ENCODE peak calls at places on chromosome 12, in nine cellular contexts. One of them, this sample, is unnamed.

GRCh38 chr12:55965941-55966407 is at the start of gene PMEL:
- DNase-seq in GM13977: no peak
- DNase-seq in Right ventricle myocardium inferior: no peak
- DNase-seq in transverse colon: no peak
- DNase-seq in ecto neural progenitor cell: peak; percentile 67
- DNase-seq in pulmonary artery endothelial cell: no peak
- DNase-seq in foreskin fibroblast: peak; percentile 44
- DNase-seq in activated CD8-positive, alpha-beta memory T cell treated with anti-CD3 and anti-CD28 coated beads, Interleukin-2, amount 50 U/mL, for 48 hours: no peak
- DNase-seq in cardiac muscle cell: peak; percentile 11
- DNase-seq in this sample: no peak

GRCh38 chr12:127108360-127109215 is 1158.4 kb upstream of the TMEM132C start:
- DNase-seq in pulmonary artery endothelial cell: no peak
- DNase-seq in transverse colon: peak; percentile 44
- DNase-seq in cardiac muscle cell: peak; percentile 38
- DNase-seq in activated CD8-positive, alpha-beta memory T cell treated with anti-CD3 and anti-CD28 coated beads, Interleukin-2, amount 50 U/mL, for 48 hours: peak; percentile 64
- DNase-seq in foreskin fibroblast: peak; percentile 88
- DNase-seq in GM13977: peak; percentile 17
- DNase-seq in ecto neural progenitor cell: peak; percentile 73
- DNase-seq in Right ventricle myocardium inferior: peak; percentile 58
- DNase-seq in this sample: no peak

GRCh38 chr12:121796855-121797751 is 3.6 kb upstream of the RHOF start:
- DNase-seq in pulmonary artery endothelial cell: no peak
- DNase-seq in activated CD8-positive, alpha-beta memory T cell treated with anti-CD3 and anti-CD28 coated beads, Interleukin-2, amount 50 U/mL, for 48 hours: no peak
- DNase-seq in GM13977: no peak
- DNase-seq in transverse colon: peak; percentile 96
- DNase-seq in ecto neural progenitor cell: peak; percentile 96
- DNase-seq in cardiac muscle cell: peak; percentile 89
- DNase-seq in foreskin fibroblast: peak; percentile 97
- DNase-seq in Right ventricle myocardium inferior: peak; percentile 98
- DNase-seq in this sample: no peak

GRCh38 chr12:28191690-28192089 is 1.4 kb downstream of the CCDC91 start:
- DNase-seq in pulmonary artery endothelial cell: no peak
- DNase-seq in cardiac muscle cell: peak; percentile 40
- DNase-seq in transverse colon: peak; percentile 8
- DNase-seq in ecto neural progenitor cell: no peak
- DNase-seq in foreskin fibroblast: no peak
- DNase-seq in Right ventricle myocardium inferior: no peak
- DNase-seq in activated CD8-positive, alpha-beta memory T cell treated with anti-CD3 and anti-CD28 coated beads, Interleukin-2, amount 50 U/mL, for 48 hours: peak; percentile 53
- DNase-seq in GM13977: no peak
- DNase-seq in this sample: no peak

GRCh38 chr12:107494331-107494730 is 191.3 kb upstream of the PWP1 start:
- DNase-seq in activated CD8-positive, alpha-beta memory T cell treated with anti-CD3 and anti-CD28 coated beads, Interleukin-2, amount 50 U/mL, for 48 hours: no peak
- DNase-seq in ecto neural progenitor cell: no peak
- DNase-seq in GM13977: no peak
- DNase-seq in foreskin fibroblast: no peak
- DNase-seq in cardiac muscle cell: no peak
- DNase-seq in pulmonary artery endothelial cell: no peak
- DNase-seq in Right ventricle myocardium inferior: no peak
- DNase-seq in transverse colon: no peak
- DNase-seq in this sample: no peak

GRCh38 chr12:67750528-67751183 is 102.1 kb downstream of the DYRK2 start:
- DNase-seq in Right ventricle myocardium inferior: no peak
- DNase-seq in foreskin fibroblast: no peak
- DNase-seq in GM13977: no peak
- DNase-seq in ecto neural progenitor cell: no peak
- DNase-seq in cardiac muscle cell: no peak
- DNase-seq in transverse colon: no peak
- DNase-seq in pulmonary artery endothelial cell: no peak
- DNase-seq in activated CD8-positive, alpha-beta memory T cell treated with anti-CD3 and anti-CD28 coated beads, Interleukin-2, amount 50 U/mL, for 48 hours: no peak
- DNase-seq in this sample: no peak

GRCh38 chr12:3752096-3752709 is 706 bp downstream of the CRACR2A start:
- DNase-seq in ecto neural progenitor cell: peak; percentile 48
- DNase-seq in foreskin fibroblast: peak; percentile 20
- DNase-seq in transverse colon: peak; percentile 63
- DNase-seq in activated CD8-positive, alpha-beta memory T cell treated with anti-CD3 and anti-CD28 coated beads, Interleukin-2, amount 50 U/mL, for 48 hours: peak; percentile 81
- DNase-seq in GM13977: peak; percentile 87
- DNase-seq in cardiac muscle cell: peak; percentile 65
- DNase-seq in Right ventricle myocardium inferior: peak; percentile 81
- DNase-seq in pulmonary artery endothelial cell: peak; percentile 22
- DNase-seq in this sample: peak; percentile 11

GRCh38 chr12:131693149-131693548 is 17.7 kb upstream of the SFSWAP start:
- DNase-seq in cardiac muscle cell: no peak
- DNase-seq in transverse colon: no peak
- DNase-seq in activated CD8-positive, alpha-beta memory T cell treated with anti-CD3 and anti-CD28 coated beads, Interleukin-2, amount 50 U/mL, for 48 hours: peak; percentile 29
- DNase-seq in pulmonary artery endothelial cell: no peak
- DNase-seq in Right ventricle myocardium inferior: no peak
- DNase-seq in GM13977: no peak
- DNase-seq in foreskin fibroblast: no peak
- DNase-seq in ecto neural progenitor cell: peak; percentile 41
- DNase-seq in this sample: no peak